ENCODE peak calls at places on chromosome 12, in five cellular contexts. P is Peyer's patch; U is sigmoid colon; H is neural progenitor cell; G is CD4-positive, alpha-beta T cell. W is an unnamed sample.

GRCh38 chr12:88418856-88419497 is 161.3 kb downstream of the KITLG start:
- DNase-seq in H (no peak), G (no peak), U (no peak), P (no peak), W (no peak)

GRCh38 chr12:70747445-70747844 is 110.2 kb upstream of the PTPRB start:
- DNase-seq in U (no peak), G (no peak), P (no peak), H (no peak), W (no peak)

GRCh38 chr12:21939435-21939834 is 1.8 kb downstream of the ABCC9 start:
- DNase-seq in U (no peak), P (no peak), G (no peak), H (peak), W (no peak)

GRCh38 chr12:78918221-78918620 is 53.6 kb downstream of the SYT1 start:
- DNase-seq in P (no peak), U (no peak), G (no peak), H (no peak), W (no peak)

GRCh38 chr12:124917135-124917840 is 2.8 kb upstream of the UBC start:
- DNase-seq in H (peak), G (peak), U (peak), P (peak), W (peak)

GRCh38 chr12:53288322-53288721 is 7.0 kb upstream of the PFDN5 start:
- DNase-seq in U (no peak), P (no peak), G (no peak), H (no peak), W (no peak)

GRCh38 chr12:89346741-89347324 is 5.5 kb downstream of the DUSP6 start:
- DNase-seq in U (peak), P (peak), G (no peak), H (peak), W (no peak)

GRCh38 chr12:116916714-116917114 is 6.0 kb downstream of the FBXW8 start:
- DNase-seq in U (no peak), P (no peak), H (no peak), G (peak), W (no peak)

GRCh38 chr12:25723921-25724491 is 170.9 kb upstream of the LMNTD1 start:
- DNase-seq in H (no peak), U (no peak), G (no peak), P (no peak), W (no peak)

GRCh38 chr12:51922146-51922545 is 14.8 kb downstream of the ACVRL1 start:
- DNase-seq in H (no peak), G (no peak), P (peak), U (peak), W (peak)

GRCh38 chr12:27148791-27149190 is 66.4 kb upstream of the C12orf71 start:
- DNase-seq in U (no peak), H (no peak), P (no peak), G (no peak), W (no peak)

GRCh38 chr12:132239796-132240668 is 89.4 kb downstream of the GALNT9 start:
- DNase-seq in H (no peak), P (no peak), U (peak), G (no peak), W (no peak)

GRCh38 chr12:48263617-48264016 is 60.5 kb upstream of the OR10AD1 start:
- DNase-seq in G (no peak), H (no peak), P (no peak), U (no peak), W (no peak)

GRCh38 chr12:123634142-123634561 is 523 bp downstream of the GTF2H3 start:
- DNase-seq in P (no peak), G (no peak), H (no peak), U (no peak), W (no peak)

GRCh38 chr12:39272934-39273770 is 169.8 kb downstream of the KIF21A start:
- DNase-seq in P (peak), H (peak), G (no peak), U (no peak), W (no peak)

GRCh38 chr12:118307069-118307954 is 65.4 kb downstream of the TAOK3 start:
- DNase-seq in P (no peak), U (no peak), H (no peak), G (no peak), W (no peak)

GRCh38 chr12:112049351-112049750 is 36.1 kb downstream of the ERP29 start:
- DNase-seq in U (no peak), H (no peak), G (no peak), P (no peak), W (no peak)

GRCh38 chr12:131085125-131085815 is 131.6 kb downstream of the ADGRD1 start:
- DNase-seq in P (peak), G (no peak), U (no peak), H (no peak), W (no peak)

GRCh38 chr12:51819851-51820720 is 28.4 kb downstream of the FIGNL2 start:
- DNase-seq in G (no peak), H (peak), U (no peak), P (no peak), W (no peak)

W was measured in sciatic nerve.